ENCODE peak calls at places on chromosomes 4 and X, in seven cellular contexts. M, K, B, G, C, D and L are unnamed samples.

GRCh38 chr4:1285790-1286553 is 3.7 kb upstream of the MAEA start:
- DNase-seq in M (no peak), K (peak; percentile 18), B (no peak), G (no peak), C (peak; percentile 89), D (peak; percentile 60), L (no peak)

GRCh38 chrX:131821945-131822622 is 201.0 kb upstream of the STK26 start:
- DNase-seq in M (no peak), K (peak; percentile 82), B (no peak), G (no peak), C (no peak), D (no peak), L (peak; percentile 67)

GRCh38 chrX:39813631-39814246 is 284.0 kb downstream of the BCOR start:
- DNase-seq in M (no peak), K (no peak), B (peak; percentile 89), G (no peak), C (no peak), D (no peak), L (peak; percentile 71)

GRCh38 chr4:152696764-152697250 is 17.0 kb upstream of the TMEM154 start:
- DNase-seq in M (no peak), K (no peak), B (peak; percentile 66), G (no peak), C (no peak), D (no peak), L (no peak)

GRCh38 chr4:7995866-7996265 is 56.2 kb upstream of the AFAP1 start:
- DNase-seq in M (no peak), K (no peak), B (no peak), G (no peak), C (no peak), D (no peak), L (no peak)

GRCh38 chr4:79526970-79527565 is 119.0 kb upstream of the GK2 start:
- DNase-seq in M (no peak), K (no peak), B (no peak), G (no peak), C (no peak), D (no peak), L (no peak)

GRCh38 chr4:187477224-187477623 is 518.3 kb upstream of the ZFP42 start:
- DNase-seq in M (no peak), K (no peak), B (no peak), G (no peak), C (no peak), D (no peak), L (no peak)

GRCh38 chr4:92231511-92231910 is 72.3 kb upstream of the GRID2 start:
- DNase-seq in M (no peak), K (no peak), B (peak; percentile 57), G (no peak), C (no peak), D (no peak), L (no peak)

GRCh38 chrX:19625612-19626011 is 110.3 kb upstream of the MAP3K15 start:
- DNase-seq in M (no peak), K (no peak), B (no peak), G (no peak), C (no peak), D (peak; percentile 30), L (no peak)

GRCh38 chr4:119656342-119656741 is 27.7 kb upstream of the PDE5A start:
- DNase-seq in M (no peak), K (no peak), B (no peak), G (no peak), C (no peak), D (peak; percentile 4), L (no peak)

GRCh38 chr4:115279300-115279699 is 165.9 kb upstream of the NDST4 start:
- DNase-seq in M (no peak), K (no peak), B (no peak), G (no peak), C (no peak), D (no peak), L (no peak)

GRCh38 chr4:126973201-126973600 is 659.6 kb upstream of the INTU start:
- DNase-seq in M (no peak), K (no peak), B (peak; percentile 12), G (no peak), C (no peak), D (no peak), L (no peak)

GRCh38 chr4:99403380-99404194 is 31.6 kb downstream of the ADH7 start:
- DNase-seq in M (no peak), K (no peak), B (peak; percentile 79), G (no peak), C (no peak), D (no peak), L (no peak)

GRCh38 chr4:53459548-53459947 is 82.1 kb downstream of the FIP1L1 start:
- DNase-seq in M (no peak), K (no peak), B (peak; percentile 29), G (no peak), C (no peak), D (no peak), L (no peak)

GRCh38 chrX:64204701-64205440 is 637 bp downstream of the AMER1 start:
- DNase-seq in M (peak; percentile 53), K (peak; percentile 6), B (peak; percentile 36), G (peak; percentile 42), C (peak; percentile 36), D (peak; percentile 52), L (peak; percentile 75)

GRCh38 chr4:5839751-5840674 is 52.9 kb downstream of the CRMP1 start:
- DNase-seq in M (no peak), K (no peak), B (peak; percentile 47), G (no peak), C (no peak), D (no peak), L (no peak)

GRCh38 chr4:76194325-76194724 is 19.3 kb downstream of the SCARB2 start:
- DNase-seq in M (no peak), K (peak; percentile 97), B (peak; percentile 91), G (peak; percentile 26), C (no peak), D (no peak), L (no peak)

GRCh38 chrX:107576841-107577240 is 51.5 kb upstream of the PRPS1 start:
- DNase-seq in M (no peak), K (no peak), B (no peak), G (no peak), C (no peak), D (no peak), L (no peak)

GRCh38 chrX:116436358-116436816 is at the start of gene SLC6A14:
- DNase-seq in M (no peak), K (no peak), B (no peak), G (no peak), C (peak; percentile 29), D (no peak), L (no peak)

GRCh38 chrX:111779582-111779981 is 96.4 kb upstream of the TRPC5OS start:
- DNase-seq in M (no peak), K (peak; percentile 49), B (no peak), G (no peak), C (no peak), D (no peak), L (no peak)

GRCh38 chr4:15778191-15778741 is at the start of gene CD38:
- DNase-seq in M (peak; percentile 73), K (no peak), B (no peak), G (peak; percentile 10), C (peak; percentile 60), D (peak; percentile 22), L (peak; percentile 78)

GRCh38 chrX:30910124-30910860 is 21.2 kb upstream of the TAB3 start:
- DNase-seq in M (no peak), K (no peak), B (peak; percentile 5), G (no peak), C (no peak), D (peak; percentile 53), L (no peak)

GRCh38 chrX:6778547-6779231 is 243.8 kb upstream of the VCX3A start:
- DNase-seq in M (peak; percentile 45), K (no peak), B (no peak), G (no peak), C (peak; percentile 47), D (peak; percentile 9), L (no peak)

GRCh38 chrX:118823263-118824172 is at the start of gene ZCCHC12:
- DNase-seq in M (peak; percentile 76), K (peak; percentile 36), B (peak; percentile 11), G (peak; percentile 48), C (peak; percentile 89), D (peak; percentile 92), L (peak; percentile 77)

GRCh38 chr4:3369781-3370660 is 71.7 kb upstream of the HGFAC start:
- DNase-seq in M (peak; percentile 54), K (peak; percentile 39), B (peak; percentile 62), G (no peak), C (peak; percentile 70), D (peak; percentile 91), L (peak; percentile 69)
- H3K4me2 ChIP-seq in M (peak overlapping the region; percentile 51), K (no peak overlapping the region), B (peak overlapping the region; percentile 55), G (no peak overlapping the region), C (peak overlapping the region; percentile 30), D (peak overlapping the region; percentile 54), L (peak overlapping the region; percentile 90)

DNA sequence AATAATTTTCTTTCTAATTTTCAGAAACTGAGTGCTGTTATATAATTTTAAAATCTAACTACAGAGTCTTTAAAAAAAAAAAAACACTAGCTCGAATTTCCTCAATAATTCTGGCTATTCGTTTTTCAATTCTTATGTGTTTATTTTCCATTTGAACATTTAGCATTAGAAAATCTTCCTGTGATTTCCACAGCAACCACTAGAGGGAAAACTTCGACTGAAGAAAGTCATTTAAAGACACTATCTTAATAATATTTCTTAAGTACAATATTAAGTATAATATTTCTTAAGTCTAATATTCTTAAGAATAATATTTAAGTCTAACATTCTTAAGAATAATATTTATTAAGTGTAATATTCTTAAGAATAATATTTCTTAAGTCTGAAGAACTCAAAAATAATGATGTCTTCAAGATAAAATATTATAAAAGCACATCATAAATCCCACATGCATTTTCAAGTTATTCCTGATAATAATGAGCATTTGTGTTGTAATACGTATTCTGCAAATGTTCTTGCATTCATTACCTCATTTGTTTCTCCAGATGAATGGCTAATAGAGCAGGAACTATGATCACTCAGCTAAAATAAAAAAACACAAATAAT is 118.4 kb upstream of the WDR17 start:
- DNase-seq in M (no peak), K (peak; percentile 72), B (peak; percentile 66), G (no peak), C (no peak), D (peak; percentile 10), L (no peak)
- H3K4me2 ChIP-seq in M (no peak overlapping the region), K (no peak overlapping the region), B (no peak overlapping the region), G (no peak overlapping the region), C (no peak overlapping the region), D (no peak overlapping the region), L (no peak overlapping the region)

GRCh38 chrX:151818828-151819227 is 84.3 kb downstream of the CNGA2 start:
- DNase-seq in M (no peak), K (no peak), B (no peak), G (no peak), C (no peak), D (no peak), L (no peak)

GRCh38 chrX:151815461-151815860 is 80.9 kb downstream of the CNGA2 start:
- DNase-seq in M (no peak), K (no peak), B (no peak), G (no peak), C (no peak), D (no peak), L (no peak)

GRCh38 chrX:151816914-151817313 is 82.4 kb downstream of the CNGA2 start:
- DNase-seq in M (no peak), K (no peak), B (no peak), G (no peak), C (no peak), D (no peak), L (no peak)

GRCh38 chrX:151825927-151826471 is 86.7 kb upstream of the MAGEA4 start:
- DNase-seq in M (no peak), K (peak; percentile 67), B (peak; percentile 72), G (peak; percentile 31), C (no peak), D (peak; percentile 31), L (no peak)

GRCh38 chrX:151821226-151821625 is 86.7 kb downstream of the CNGA2 start:
- DNase-seq in M (no peak), K (no peak), B (no peak), G (no peak), C (no peak), D (no peak), L (no peak)
- H3K4me2 ChIP-seq in M (no peak overlapping the region), K (no peak overlapping the region), B (no peak overlapping the region), G (no peak overlapping the region), C (no peak overlapping the region), D (no peak overlapping the region), L (no peak overlapping the region)

GRCh38 chrX:69024931-69025330 is 140.3 kb downstream of the PJA1 start:
- DNase-seq in M (no peak), K (peak; percentile 57), B (peak; percentile 76), G (no peak), C (peak; percentile 59), D (peak; percentile 49), L (peak; percentile 41)
- H3K4me2 ChIP-seq in M (no peak overlapping the region), K (no peak overlapping the region), B (no peak overlapping the region), G (no peak overlapping the region), C (no peak overlapping the region), D (no peak overlapping the region), L (no peak overlapping the region)